ENCODE peak calls at places on chromosomes 5 and 9, in six cellular contexts. K is hepatocyte, A is neural progenitor cell, F is HCT116, U is OCI-LY7, T is SK-N-SH. S is an unnamed sample.

GRCh38 chr9:16337322-16338029 is 533.0 kb downstream of the BNC2 start:
- DNase-seq in K (peak), A (no peak), F (peak), U (no peak), T (no peak), S (peak)

GRCh38 chr5:154038241-154038603 is 488 bp downstream of the FAM114A2 start:
- DNase-seq in K (peak), A (no peak), F (peak), U (peak), T (peak), S (peak)

GRCh38 chr9:16505159-16505558 is 365.3 kb downstream of the BNC2 start:
- DNase-seq in K (peak), A (no peak), F (no peak), U (no peak), T (no peak), S (peak)

GRCh38 chr5:116273458-116274242 is 188.8 kb downstream of the COMMD10 start:
- DNase-seq in K (no peak), A (no peak), F (no peak), U (no peak), T (no peak), S (peak)

GRCh38 chr5:95068952-95069351 is 215.9 kb downstream of the MCTP1 start:
- DNase-seq in K (no peak), A (no peak), F (no peak), U (no peak), T (no peak), S (no peak)

GRCh38 chr5:9046756-9047481 is 499.0 kb downstream of the SEMA5A start:
- DNase-seq in K (peak), A (no peak), F (no peak), U (no peak), T (no peak), S (peak)

GRCh38 chr5:98372351-98372750 is 401.1 kb upstream of the RGMB start:
- DNase-seq in K (no peak), A (no peak), F (no peak), U (no peak), T (no peak), S (no peak)

GRCh38 chr5:180790020-180790419 is 12.6 kb downstream of the MGAT1 start:
- DNase-seq in K (no peak), A (peak), F (no peak), U (peak), T (no peak), S (no peak)

GRCh38 chr5:154857091-154857533 is 1.3 kb upstream of the CNOT8 start:
- DNase-seq in K (no peak), A (peak), F (no peak), U (peak), T (no peak), S (peak)

GRCh38 chr5:65198777-65199120 is 283.0 kb downstream of the ADAMTS6 start:
- DNase-seq in K (no peak), A (no peak), F (no peak), U (no peak), T (no peak), S (peak)

GRCh38 chr9:130444565-130445221 is at the start of gene ASS1:
- DNase-seq in K (peak), A (peak), F (no peak), U (peak), T (no peak), S (peak)

GRCh38 chr9:88342246-88342645 is 46.0 kb upstream of the SPIN1 start:
- DNase-seq in K (no peak), A (no peak), F (no peak), U (no peak), T (no peak), S (peak)

GRCh38 chr5:14816999-14817761 is 54.4 kb downstream of the ANKH start:
- DNase-seq in K (no peak), A (no peak), F (no peak), U (no peak), T (no peak), S (peak)

GRCh38 chr9:18228101-18228500 is 245.9 kb upstream of the ADAMTSL1 start:
- DNase-seq in K (no peak), A (no peak), F (no peak), U (no peak), T (no peak), S (no peak)

GRCh38 chr9:136119259-136120118 is 814 bp upstream of the TMEM250 start:
- DNase-seq in K (peak), A (peak), F (no peak), U (no peak), T (peak), S (peak)

GRCh38 chr9:136120119-136120393 is 1.4 kb upstream of the TMEM250 start:
- DNase-seq in K (no peak), A (no peak), F (no peak), U (no peak), T (no peak), S (no peak)

GRCh38 chr9:136118367-136119258 is at the start of gene TMEM250:
- DNase-seq in K (peak), A (peak), F (peak), U (peak), T (peak), S (peak)

GRCh38 chr9:136121801-136122200 is 3.1 kb upstream of the TMEM250 start:
- DNase-seq in K (no peak), A (no peak), F (no peak), U (no peak), T (no peak), S (no peak)

DNA sequence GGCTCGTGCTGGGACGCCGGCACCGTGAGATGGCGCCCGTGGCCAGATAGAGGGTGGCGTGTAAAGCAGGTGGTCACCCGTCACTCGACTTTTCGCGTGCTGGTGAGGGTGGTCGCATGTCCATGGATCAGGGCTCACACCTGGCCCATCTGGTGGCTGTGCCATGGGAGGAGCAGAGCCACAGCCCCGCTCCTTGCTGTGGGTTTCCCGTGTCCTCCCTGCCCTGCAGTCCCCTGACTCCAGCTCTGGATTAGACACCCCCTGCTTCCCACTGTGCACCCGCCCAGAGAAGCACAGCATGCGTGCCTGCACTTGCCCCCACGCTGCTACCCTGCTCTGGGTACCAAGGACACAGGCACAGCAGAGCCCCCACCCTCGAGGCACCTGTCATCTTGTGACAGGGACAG is 1.8 kb upstream of the TMEM250 start:
- DNase-seq in K (no peak), A (no peak), F (no peak), U (no peak), T (no peak), S (no peak)
- H3K4me2 ChIP-seq in K (peak), A (no peak), F (peak), U (peak), T (no peak), S (peak)

GRCh38 chr9:137226338-137227056 is 805 bp upstream of the RNF224 start:
- DNase-seq in K (no peak), A (no peak), F (no peak), U (no peak), T (no peak), S (peak)

GRCh38 chr9:137227057-137227852 is at the start of gene RNF224:
- DNase-seq in K (peak), A (peak), F (peak), U (peak), T (peak), S (peak)

GRCh38 chr9:137223078-137224040 is 1.3 kb upstream of the RNF208 start:
- DNase-seq in K (peak), A (peak), F (peak), U (peak), T (peak), S (peak)

GRCh38 chr9:137225701-137226331 is 842 bp downstream of the CYSRT1 start:
- DNase-seq in K (no peak), A (no peak), F (no peak), U (no peak), T (no peak), S (no peak)

GRCh38 chr9:137224850-137225694 is at the start of gene CYSRT1:
- DNase-seq in K (no peak), A (no peak), F (no peak), U (no peak), T (no peak), S (peak)
- TF ChIP-seq EZH2phosphoT487 in K (no peak), A (no peak), F (no peak), U (no peak), T (no peak), S (no peak)

DNA sequence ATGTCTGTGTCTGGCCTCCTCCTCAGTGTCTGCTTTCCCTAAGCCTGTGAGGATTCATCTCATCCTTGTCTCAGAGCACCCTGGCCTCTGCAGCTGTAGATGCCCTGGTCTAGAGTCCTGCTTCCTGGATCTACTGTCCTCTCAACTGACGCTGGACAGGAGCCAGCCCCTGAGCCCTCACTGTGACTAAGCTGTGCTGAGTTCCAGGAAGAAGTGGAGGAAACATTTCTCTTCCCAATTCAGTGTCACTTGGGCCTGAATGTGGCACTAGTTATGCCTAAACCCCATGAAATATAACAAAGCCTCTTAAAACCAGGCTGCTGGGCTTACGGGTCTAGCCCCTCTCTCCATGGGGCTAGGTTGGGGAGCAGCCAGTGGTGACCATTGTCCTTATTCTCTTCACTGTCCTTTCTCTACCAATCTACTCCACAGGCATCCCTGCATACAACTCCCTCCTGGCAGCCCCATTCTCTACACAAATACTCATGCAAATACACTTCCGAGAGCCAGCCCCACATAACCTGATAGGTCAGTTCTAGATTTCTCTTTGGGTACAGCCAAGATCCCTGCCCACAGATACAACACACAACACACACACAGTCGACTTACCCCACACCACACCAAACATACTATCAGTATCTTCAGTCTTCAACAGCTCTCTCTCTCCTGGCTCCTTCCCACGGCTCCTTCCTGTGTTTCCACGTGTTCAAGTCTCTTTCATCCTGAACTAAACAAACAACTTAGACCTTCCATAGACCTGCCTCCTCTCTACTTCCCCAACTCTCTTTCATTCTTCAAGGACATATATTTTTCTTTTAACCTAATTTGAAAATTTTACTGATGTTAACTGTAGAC is 220.8 kb downstream of the SNX18 start:
- DNase-seq in K (peak), A (no peak), F (no peak), U (no peak), T (no peak), S (peak)
- H3K27ac ChIP-seq in K (peak), A (no peak), F (no peak), U (no peak), T (no peak), S (peak)

DNA sequence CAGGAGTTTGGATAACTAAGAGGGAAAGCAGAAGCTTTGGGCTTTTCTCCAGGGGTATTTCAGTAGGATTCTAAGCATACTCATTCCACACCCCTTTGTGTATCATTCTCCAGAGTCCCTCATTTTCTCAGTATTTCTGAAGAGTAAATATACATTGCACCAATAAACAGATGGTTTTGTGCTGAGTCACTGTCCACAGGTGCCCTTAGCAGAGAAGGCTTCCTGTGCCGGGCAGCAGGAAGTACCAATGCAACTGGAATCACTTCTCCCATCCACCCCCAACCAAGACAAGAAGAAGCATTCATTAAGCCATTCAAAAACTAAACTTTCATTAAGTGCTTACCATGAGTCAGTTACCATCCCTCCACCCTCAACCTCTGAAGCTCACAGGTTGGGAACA is 3.6 kb upstream of the CCNJL start:
- DNase-seq in K (peak), A (no peak), F (peak), U (peak), T (no peak), S (no peak)
- H3K4me2 ChIP-seq in K (no peak), A (no peak), F (peak), U (peak), T (peak), S (no peak)

GRCh38 chr5:123520677-123521247 is 8.8 kb downstream of the CSNK1G3 start:
- DNase-seq in K (no peak), A (no peak), F (no peak), U (peak), T (no peak), S (no peak)
- TF ChIP-seq EZH2phosphoT487 in K (no peak), A (no peak), F (no peak), U (no peak), T (no peak), S (no peak)

DNA sequence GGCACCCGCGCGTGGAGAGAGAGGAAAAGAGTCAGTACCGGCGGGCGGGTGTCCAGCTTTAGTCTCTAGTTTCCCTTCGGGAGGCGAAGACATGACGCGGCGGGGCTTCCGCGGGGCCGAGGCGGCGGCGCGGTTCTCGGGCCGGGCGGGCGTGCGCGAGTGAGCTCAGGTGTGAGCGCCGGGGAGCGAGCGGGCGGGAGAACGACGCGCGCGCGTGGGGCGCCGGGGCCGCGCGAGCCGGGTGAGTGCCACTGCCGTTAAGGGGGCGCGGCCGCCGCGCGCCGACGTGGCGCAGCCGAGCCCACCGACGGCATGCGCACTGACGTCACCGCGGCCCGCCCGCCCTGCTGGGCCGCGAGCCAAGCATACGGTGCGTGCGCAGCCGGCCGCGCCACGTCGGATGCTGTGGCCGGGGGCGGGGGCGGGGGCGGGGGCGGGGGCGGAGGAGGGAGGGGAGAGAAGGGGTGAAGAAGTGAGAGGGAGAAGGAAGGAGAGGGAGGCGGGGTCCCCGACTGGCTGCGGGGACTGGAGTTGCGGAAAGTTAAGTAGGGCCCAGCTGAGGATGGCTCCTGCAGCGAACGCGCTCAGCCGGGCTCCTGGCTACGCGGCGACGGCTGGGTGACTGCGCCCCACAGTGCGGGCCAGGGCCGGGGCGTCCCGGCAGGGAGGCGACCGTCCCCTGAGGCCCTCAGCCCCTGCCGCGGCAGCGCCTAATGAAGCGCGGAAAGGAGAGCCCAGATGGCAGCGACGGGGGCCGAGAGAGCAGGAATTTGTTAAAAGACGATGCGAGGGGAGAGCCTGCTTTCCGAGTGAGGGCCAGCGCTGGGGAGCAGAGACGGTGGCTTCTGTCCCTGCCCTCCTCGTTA is at the start of gene DAP:
- DNase-seq in K (peak), A (peak), F (peak), U (peak), T (peak), S (peak)
- H3K27ac ChIP-seq in K (peak), A (peak), F (peak), U (peak), T (peak), S (peak)

GRCh38 chr5:19734706-19735240 is 253.2 kb downstream of the CDH18 start:
- DNase-seq in K (peak), A (no peak), F (no peak), U (no peak), T (no peak), S (no peak)
- H3K4me2 ChIP-seq in K (peak), A (no peak), F (no peak), U (no peak), T (no peak), S (no peak)

GRCh38 chr5:120808135-120808534 is 344.0 kb downstream of the PRR16 start:
- DNase-seq in K (no peak), A (no peak), F (no peak), U (no peak), T (no peak), S (no peak)

GRCh38 chr5:120803282-120803681 is 339.2 kb downstream of the PRR16 start:
- DNase-seq in K (no peak), A (no peak), F (peak), U (no peak), T (peak), S (peak)

GRCh38 chr5:120808606-120809005 is 344.5 kb downstream of the PRR16 start:
- DNase-seq in K (no peak), A (no peak), F (no peak), U (no peak), T (no peak), S (no peak)

GRCh38 chr5:120806132-120806531 is 342.0 kb downstream of the PRR16 start:
- DNase-seq in K (no peak), A (no peak), F (no peak), U (no peak), T (no peak), S (peak)
- TF ChIP-seq EZH2phosphoT487 in K (no peak), A (no peak), F (no peak), U (no peak), T (no peak), S (no peak)

S was measured in GM23248.